ENCODE peak calls at places on chromosome 22, in seven cellular contexts. U is cardiac muscle cell, E is H9, X is SK-N-SH, K is sigmoid colon, P is dorsolateral prefrontal cortex, T is psoas muscle. O is an unnamed sample.

GRCh38 chr22:26522012-26522411 is 9.7 kb upstream of the TFIP11 start:
- DNase-seq in E (no peak), T (no peak), X (no peak), P (no peak), K (no peak), U (no peak), O (no peak)

GRCh38 chr22:22711532-22711913 is 67.1 kb downstream of the GGTLC2 start:
- DNase-seq in X (no peak), U (no peak), P (no peak), K (no peak), E (no peak), T (no peak), O (no peak)

GRCh38 chr22:48803993-48804810 is 1023.5 kb downstream of the BRD1 start:
- DNase-seq in K (no peak), E (no peak), T (no peak), X (no peak), U (no peak), P (no peak), O (peak)

GRCh38 chr22:24836282-24836681 is 30.3 kb downstream of the SGSM1 start:
- DNase-seq in P (no peak), U (no peak), K (no peak), X (no peak), E (no peak), T (no peak), O (no peak)

GRCh38 chr22:37228106-37229011 is 15.7 kb downstream of the RAC2 start:
- DNase-seq in U (no peak), K (no peak), T (no peak), X (no peak), E (no peak), P (no peak), O (no peak)

GRCh38 chr22:43200555-43200954 is 13.6 kb upstream of the TTLL12 start:
- DNase-seq in U (no peak), T (no peak), P (no peak), X (no peak), E (no peak), K (no peak), O (no peak)

GRCh38 chr22:22103078-22103593 is 120.5 kb upstream of the TOP3B start:
- DNase-seq in X (peak), T (no peak), P (no peak), U (no peak), K (no peak), E (peak), O (peak)

GRCh38 chr22:22099833-22100812 is 117.5 kb upstream of the TOP3B start:
- DNase-seq in X (no peak), P (no peak), T (no peak), K (no peak), E (peak), U (no peak), O (peak)

GRCh38 chr22:24005201-24005600 is at the start of gene GSTT4:
- DNase-seq in T (no peak), P (no peak), K (peak), U (peak), X (no peak), E (no peak), O (no peak)

GRCh38 chr22:43088616-43088978 is 594 bp downstream of the TTLL1 start:
- DNase-seq in U (no peak), X (peak), P (no peak), E (no peak), T (no peak), K (no peak), O (no peak)

GRCh38 chr22:36052505-36052941 is 23.9 kb upstream of the RBFOX2 start:
- DNase-seq in E (no peak), P (no peak), K (no peak), T (no peak), U (no peak), X (no peak), O (peak)

GRCh38 chr22:37498289-37498909 is 12.2 kb upstream of the MFNG start:
- DNase-seq in T (no peak), K (no peak), U (peak), E (peak), P (no peak), X (peak), O (peak)

GRCh38 chr22:47130883-47131610 is 368.6 kb downstream of the TBC1D22A start:
- DNase-seq in K (no peak), T (no peak), U (no peak), E (no peak), X (no peak), P (no peak), O (no peak)

GRCh38 chr22:45932066-45932465 is 44.9 kb downstream of the WNT7B start:
- DNase-seq in X (no peak), E (no peak), P (no peak), K (no peak), U (no peak), T (no peak), O (no peak)

GRCh38 chr22:36395922-36396321 is 8.2 kb upstream of the MYH9 start:
- DNase-seq in K (no peak), T (no peak), U (no peak), X (peak), E (no peak), P (no peak), O (no peak)

GRCh38 chr22:46666577-46667244 is 46.5 kb downstream of the GRAMD4 start:
- DNase-seq in P (no peak), T (no peak), X (no peak), E (no peak), K (no peak), U (no peak), O (no peak)

GRCh38 chr22:47608421-47608820 is 846.0 kb downstream of the TBC1D22A start:
- DNase-seq in E (no peak), T (no peak), K (peak), X (no peak), P (no peak), U (no peak), O (no peak)

GRCh38 chr22:48898524-48899377 is 928.9 kb downstream of the BRD1 start:
- DNase-seq in E (peak), X (no peak), K (no peak), P (no peak), U (no peak), T (no peak), O (no peak)

GRCh38 chr22:46073683-46074504 is 76.4 kb upstream of the PPARA start:
- DNase-seq in X (no peak), K (peak), P (peak), T (peak), E (no peak), U (peak), O (no peak)

GRCh38 chr22:45688606-45689080 is 17.0 kb downstream of the ATXN10 start:
- DNase-seq in U (no peak), T (no peak), E (no peak), X (peak), P (no peak), K (no peak), O (no peak)

GRCh38 chr22:24496661-24497060 is 1.5 kb downstream of the UPB1 start:
- DNase-seq in P (no peak), K (no peak), X (peak), E (no peak), T (no peak), U (no peak), O (peak)

GRCh38 chr22:46293591-46294260 is 2.9 kb upstream of the GTSE1 start:
- DNase-seq in U (no peak), T (peak), X (no peak), P (peak), K (peak), E (no peak), O (no peak)

GRCh38 chr22:46425011-46425410 is 89.5 kb downstream of the TRMU start:
- DNase-seq in X (no peak), E (no peak), T (no peak), K (no peak), P (no peak), U (no peak), O (no peak)

GRCh38 chr22:46233231-46233630 is 16.9 kb downstream of the CDPF1 start:
- DNase-seq in E (no peak), K (peak), X (no peak), P (peak), T (peak), U (no peak), O (no peak)

GRCh38 chr22:42468841-42469240 is 36.6 kb upstream of the NFAM1 start:
- DNase-seq in K (no peak), P (no peak), T (no peak), E (no peak), U (no peak), X (no peak), O (no peak)

GRCh38 chr22:43183496-43184263 is 3.3 kb downstream of the TTLL12 start:
- DNase-seq in P (no peak), U (no peak), K (no peak), X (no peak), E (no peak), T (no peak), O (no peak)

GRCh38 chr22:48882636-48883200 is 945.0 kb downstream of the BRD1 start:
- DNase-seq in T (no peak), P (peak), U (no peak), X (no peak), K (peak), E (no peak), O (peak)

GRCh38 chr22:23057331-23057730 is 13.0 kb upstream of the GNAZ start:
- DNase-seq in K (no peak), X (no peak), T (no peak), E (no peak), P (no peak), U (no peak), O (no peak)

GRCh38 chr22:17444204-17444504 is 74.9 kb downstream of the CECR2 start:
- DNase-seq in P (no peak), E (no peak), X (no peak), K (no peak), T (no peak), U (no peak), O (no peak)

GRCh38 chr22:36409911-36410756 is 22.4 kb upstream of the MYH9 start:
- DNase-seq in X (no peak), K (peak), T (peak), U (peak), E (peak), P (peak), O (peak)

GRCh38 chr22:31269892-31270574 is 22.3 kb downstream of the PIK3IP1 start:
- DNase-seq in K (no peak), X (no peak), P (no peak), T (no peak), E (peak), U (no peak), O (peak)

GRCh38 chr22:35630891-35631290 is 13.8 kb upstream of the MB start:
- DNase-seq in U (no peak), X (no peak), T (no peak), K (peak), E (no peak), P (no peak), O (no peak)

GRCh38 chr22:36144886-36145541 is 15.5 kb downstream of the APOL3 start:
- DNase-seq in X (peak), K (peak), T (peak), P (peak), E (peak), U (peak), O (peak)

GRCh38 chr22:49967333-49968241 is 7.0 kb downstream of the PIM3 start:
- DNase-seq in U (peak), T (peak), K (peak), E (peak), P (peak), X (peak), O (peak)
- H3K27ac ChIP-seq in U (peak), T (peak), K (peak), E (no peak), P (peak), X (peak), O (no peak)

DNA sequence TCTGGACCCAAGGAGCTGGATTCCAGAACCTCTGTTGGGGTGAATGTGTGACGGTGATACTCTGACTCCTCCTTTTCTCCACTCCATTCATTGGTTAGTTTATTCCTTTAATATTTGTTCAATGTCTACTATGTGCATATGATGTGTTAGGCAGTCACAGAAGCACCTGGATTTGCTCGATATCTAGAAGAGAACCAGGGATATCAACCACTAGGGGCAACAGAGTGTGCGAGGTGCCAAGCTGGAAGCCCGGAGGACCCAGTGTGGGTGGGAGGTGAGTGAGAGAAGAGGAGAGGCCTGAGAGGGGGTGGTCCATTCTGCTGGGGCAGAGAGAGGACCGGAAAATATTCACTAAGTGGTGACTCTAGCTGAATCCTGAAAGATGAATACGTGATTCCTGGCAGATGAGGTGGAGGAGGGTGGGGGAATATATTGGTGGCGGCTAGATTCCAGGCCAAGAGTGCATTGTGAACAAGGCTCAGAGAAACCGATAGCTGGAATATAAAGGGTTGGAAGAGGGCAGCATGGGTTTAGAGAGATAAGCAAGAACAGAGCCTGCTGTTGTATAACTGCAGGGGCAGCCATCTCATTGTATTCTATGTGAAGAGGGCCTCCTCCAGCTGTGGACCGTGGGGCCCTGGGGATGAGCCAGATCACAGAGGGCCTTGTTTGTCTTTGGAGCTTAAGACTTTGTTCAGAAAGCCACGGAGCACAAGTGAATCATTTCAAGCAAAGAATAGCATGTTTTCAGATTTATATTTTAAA is 6.9 kb upstream of the TIMP3 start:
- DNase-seq in E (peak), T (no peak), U (no peak), P (peak), X (no peak), K (no peak), O (peak)
- TF ChIP-seq CTCF in E (peak), T (no peak), U (peak), P (peak), X (peak), K (no peak), O (peak)

DNA sequence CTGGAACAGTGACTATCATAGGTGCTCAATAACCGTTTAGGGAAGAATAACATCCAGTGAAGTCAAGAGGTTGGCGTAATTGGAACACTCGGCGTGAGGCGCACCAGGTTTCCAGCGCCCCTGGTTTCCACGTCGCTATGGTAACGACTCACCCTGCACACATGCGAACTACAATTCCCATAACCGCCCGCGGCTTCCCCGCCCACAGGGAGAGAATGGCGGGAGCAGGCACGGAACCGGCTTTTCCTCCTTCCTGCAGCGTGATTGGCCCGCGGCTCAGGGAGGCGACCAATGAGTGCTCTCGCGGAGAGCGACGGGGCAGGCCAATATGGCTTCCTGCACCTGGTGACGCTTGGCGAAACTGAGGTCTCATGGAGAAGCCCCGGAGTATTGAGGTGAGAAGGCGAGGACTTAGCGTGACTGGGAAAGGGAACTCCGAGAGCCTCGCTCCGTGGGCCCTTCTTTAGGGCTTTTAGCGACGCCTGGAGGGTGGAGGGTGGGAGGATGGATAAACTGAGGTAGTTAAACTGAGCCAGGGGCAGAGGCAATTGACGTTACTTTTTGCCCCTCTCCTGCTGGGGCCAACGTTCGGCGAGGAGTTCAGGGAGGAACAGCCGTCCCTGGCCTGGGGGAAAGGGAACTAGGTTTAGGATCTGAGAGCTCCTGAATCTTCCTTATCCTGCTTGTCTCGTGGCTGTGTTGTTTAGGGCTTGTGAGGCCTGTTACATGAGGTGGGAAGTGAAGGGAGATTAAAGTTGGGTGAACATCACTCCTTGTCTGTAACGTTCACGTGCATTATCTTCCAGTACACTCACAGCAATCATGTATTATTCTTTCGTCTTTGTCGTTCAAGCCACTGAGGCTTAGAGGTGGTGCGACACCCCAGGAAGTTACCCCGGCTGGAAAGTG is at the start of gene L3MBTL2:
- DNase-seq in P (peak), E (peak), T (peak), U (peak), X (peak), K (peak), O (peak)
- H3K27ac ChIP-seq in P (peak), E (no peak), T (peak), U (peak), X (peak), K (peak), O (no peak)

GRCh38 chr22:29600846-29601245 is 2.6 kb upstream of the NF2 start:
- DNase-seq in U (no peak), P (no peak), T (no peak), X (no peak), K (no peak), E (no peak), O (no peak)

GRCh38 chr22:29607426-29607825 is 4.0 kb downstream of the NF2 start:
- DNase-seq in U (no peak), T (no peak), K (no peak), E (no peak), P (no peak), X (no peak), O (no peak)

GRCh38 chr22:29605236-29605850 is 1.9 kb downstream of the NF2 start:
- DNase-seq in T (no peak), P (no peak), E (no peak), U (no peak), X (no peak), K (no peak), O (no peak)

GRCh38 chr22:29606320-29606719 is 2.9 kb downstream of the NF2 start:
- DNase-seq in X (no peak), K (no peak), P (no peak), U (no peak), E (peak), T (no peak), O (no peak)

GRCh38 chr22:29603358-29604191 is at the start of gene NF2:
- DNase-seq in U (peak), X (peak), E (peak), K (peak), P (peak), T (peak), O (peak)
- TF ChIP-seq CTCF in U (no peak), X (peak), E (no peak), K (no peak), P (peak), T (peak), O (no peak)

DNA sequence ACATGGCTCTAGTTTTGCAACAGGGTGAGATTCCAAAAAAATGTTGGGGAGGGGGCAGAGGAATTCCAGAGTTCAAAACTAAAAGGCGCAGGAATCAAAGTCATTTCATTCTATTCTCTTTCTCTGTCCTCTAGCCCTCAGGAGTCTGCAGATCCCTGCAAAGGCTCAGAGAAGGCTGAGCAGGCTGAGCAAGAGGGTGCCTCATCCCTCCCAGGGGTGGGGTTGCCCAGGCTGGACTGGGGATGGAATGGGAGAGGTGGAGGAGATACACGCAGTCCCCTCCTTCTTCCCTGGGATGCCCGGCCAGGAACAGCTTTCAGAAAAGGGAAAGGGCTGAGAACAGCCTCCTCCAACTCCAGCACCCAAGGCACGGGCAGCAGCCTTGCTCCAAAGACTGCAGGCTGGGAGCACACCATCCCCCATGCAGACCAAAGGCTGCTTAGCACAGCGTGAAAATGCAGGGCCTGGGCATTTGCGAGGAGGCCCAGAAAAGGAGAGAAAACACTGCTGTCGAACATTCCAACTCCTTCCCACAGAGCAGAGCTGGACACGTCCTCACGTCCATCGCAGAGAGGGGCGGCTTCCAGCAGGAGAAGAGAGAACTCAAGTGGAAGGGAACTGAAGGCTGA is 51.8 kb downstream of the MN1 start:
- DNase-seq in X (no peak), P (no peak), K (peak), T (no peak), E (peak), U (peak), O (peak)
- H3K27ac ChIP-seq in X (no peak), P (no peak), K (peak), T (peak), E (no peak), U (peak), O (peak)

GRCh38 chr22:30247561-30247960 is 1.0 kb upstream of the LIF start:
- DNase-seq in U (no peak), T (no peak), K (no peak), P (no peak), X (no peak), E (no peak), O (no peak)
- TF ChIP-seq CTCF in U (no peak), T (no peak), K (no peak), P (no peak), X (no peak), E (no peak), O (no peak)

GRCh38 chr22:38505595-38506117 is 455 bp downstream of the DDX17 start:
- DNase-seq in T (peak), X (peak), P (peak), K (peak), E (no peak), U (peak), O (no peak)
- H3K27ac ChIP-seq in T (peak), X (peak), P (peak), K (peak), E (peak), U (peak), O (peak)

GRCh38 chr22:39476664-39477063 is 19.9 kb downstream of the MGAT3 start:
- DNase-seq in T (no peak), X (no peak), U (no peak), K (no peak), P (no peak), E (no peak), O (no peak)

GRCh38 chr22:39479254-39479653 is 22.4 kb downstream of the MGAT3 start:
- DNase-seq in X (no peak), K (no peak), U (no peak), P (no peak), T (no peak), E (no peak), O (no peak)

GRCh38 chr22:39477542-39477941 is 20.7 kb downstream of the MGAT3 start:
- DNase-seq in X (no peak), U (no peak), E (no peak), T (no peak), P (no peak), K (no peak), O (no peak)

GRCh38 chr22:39475902-39476301 is 19.1 kb downstream of the MGAT3 start:
- DNase-seq in K (no peak), U (no peak), E (no peak), T (no peak), P (no peak), X (no peak), O (no peak)

GRCh38 chr22:39478461-39478860 is 21.6 kb downstream of the MGAT3 start:
- DNase-seq in X (no peak), P (no peak), E (peak), U (peak), T (no peak), K (no peak), O (peak)
- TF ChIP-seq CTCF in X (no peak), P (no peak), E (no peak), U (no peak), T (no peak), K (no peak), O (no peak)

O was measured in endodermal cell.